ENCODE peak calls at places on chromosomes 12 and 14, in six cellular contexts. M is HCT116, H is K562, F is SK-N-SH, D is GM23338, C is transverse colon. Y is an unnamed sample.

GRCh38 chr12:45914090-45914489 is 76.3 kb downstream of the SCAF11 start:
- DNase-seq in D (peak; percentile 20), C (no peak), F (no peak), H (no peak), M (no peak), Y (no peak)

GRCh38 chr12:92938018-92938417 is 8.9 kb upstream of the EEA1 start:
- DNase-seq in F (no peak), C (no peak), M (no peak), H (no peak), D (no peak), Y (no peak)

GRCh38 chr14:33836203-33836894 is 114.5 kb downstream of the EGLN3 start:
- DNase-seq in F (no peak), H (peak; percentile 38), D (peak; percentile 15), C (no peak), M (no peak), Y (no peak)

GRCh38 chr14:88463318-88463717 is 77.9 kb downstream of the SPATA7 start:
- DNase-seq in F (no peak), C (no peak), M (peak; percentile 12), D (peak; percentile 51), H (peak; percentile 24), Y (no peak)

GRCh38 chr14:101116486-101117130 is 213.1 kb upstream of the RTL1 start:
- DNase-seq in D (no peak), H (no peak), M (no peak), F (no peak), C (no peak), Y (no peak)

GRCh38 chr12:54975272-54975671 is 9.3 kb downstream of the TESPA1 start:
- DNase-seq in H (no peak), D (no peak), F (no peak), M (no peak), C (no peak), Y (no peak)

GRCh38 chr14:99278836-99279235 is 6.8 kb upstream of the BCL11B start:
- DNase-seq in M (no peak), D (no peak), F (no peak), C (no peak), H (no peak), Y (no peak)

GRCh38 chr14:68924392-68925158 is 54.5 kb downstream of the ACTN1 start:
- DNase-seq in M (no peak), F (no peak), D (peak; percentile 13), H (no peak), C (no peak), Y (no peak)

GRCh38 chr14:22871200-22871961 is at the start of gene LRP10:
- DNase-seq in D (peak; percentile 98), F (peak; percentile 93), C (peak; percentile 96), H (peak; percentile 93), M (peak; percentile 85), Y (peak; percentile 97)
- TF ChIP-seq POLR2AphosphoS5 in D (peak; percentile 22), F (peak; percentile 43), C (peak; percentile 86), H (peak; percentile 88), M (peak; percentile 68), Y (peak; percentile 78)

DNA sequence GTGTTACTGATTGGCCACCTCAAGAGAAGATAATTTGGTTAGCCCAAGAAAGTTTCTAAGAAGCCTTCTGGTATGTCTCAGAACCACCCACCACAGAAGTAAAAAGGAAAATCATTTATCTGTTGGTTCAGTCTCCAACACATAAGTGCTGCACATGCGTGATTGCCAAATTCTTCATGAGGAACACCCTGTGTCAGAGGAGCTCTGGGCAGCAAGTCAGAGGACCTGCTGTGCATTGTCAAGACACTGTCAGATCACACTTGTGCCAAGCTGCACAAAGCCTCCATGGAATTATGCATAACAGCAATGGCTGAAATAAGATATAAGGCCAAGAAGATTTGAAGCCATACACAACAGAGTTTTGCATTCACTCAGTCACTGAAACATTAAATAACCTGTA is 1304.7 kb upstream of the FLRT2 start:
- DNase-seq in D (no peak), M (no peak), F (no peak), C (peak; percentile 16), H (no peak), Y (no peak)
- TF ChIP-seq POLR2AphosphoS5 in D (no peak), M (no peak), F (no peak), C (peak; percentile 88), H (no peak), Y (no peak)

GRCh38 chr12:4817813-4818212 is 91.9 kb upstream of the KCNA1 start:
- DNase-seq in M (no peak), F (no peak), C (no peak), H (no peak), D (no peak), Y (no peak)
- TF ChIP-seq POLR2AphosphoS5 in M (no peak), F (no peak), C (no peak), H (no peak), D (no peak), Y (no peak)

GRCh38 chr14:103520657-103521437 is 1.8 kb downstream of the CKB start:
- DNase-seq in M (peak; percentile 53), H (peak; percentile 76), C (peak; percentile 89), D (peak; percentile 84), F (peak; percentile 92), Y (peak; percentile 89)
- TF ChIP-seq POLR2AphosphoS5 in M (peak; percentile 62), H (peak; percentile 14), C (peak; percentile 86), D (no peak), F (peak; percentile 13), Y (peak; percentile 30)

GRCh38 chr14:90536511-90537191 is 139.8 kb downstream of the CALM1 start:
- DNase-seq in D (no peak), F (no peak), M (no peak), C (no peak), H (no peak), Y (no peak)

GRCh38 chr14:90535556-90535930 is 138.7 kb downstream of the CALM1 start:
- DNase-seq in M (no peak), H (no peak), C (no peak), F (no peak), D (no peak), Y (no peak)

GRCh38 chr14:90534838-90535555 is 138.2 kb downstream of the CALM1 start:
- DNase-seq in C (no peak), F (no peak), D (no peak), H (peak; percentile 54), M (no peak), Y (no peak)

GRCh38 chr14:90534091-90534837 is 137.4 kb downstream of the CALM1 start:
- DNase-seq in F (no peak), M (no peak), H (no peak), C (no peak), D (no peak), Y (no peak)

DNA sequence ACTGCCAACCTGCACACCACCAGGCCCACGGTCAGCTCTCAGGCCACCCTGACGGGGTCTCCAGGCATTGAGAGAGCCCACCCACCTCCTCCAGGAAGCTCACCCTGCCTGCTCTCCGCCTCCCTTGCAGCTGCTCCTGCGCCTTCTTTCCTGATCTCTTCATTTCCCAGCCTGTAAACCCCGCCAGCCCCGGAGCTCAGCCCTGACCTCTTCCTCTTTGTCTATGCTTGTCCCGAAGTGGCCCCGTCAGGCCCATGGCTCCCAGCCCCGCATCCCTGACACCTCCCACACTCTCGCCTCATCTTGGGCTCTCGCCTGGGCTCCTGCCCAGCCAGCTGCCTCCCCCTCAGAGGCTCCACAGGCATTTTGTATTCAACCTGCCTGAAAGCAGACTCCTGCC is 139.3 kb downstream of the CALM1 start:
- DNase-seq in D (no peak), C (no peak), F (no peak), H (no peak), M (no peak), Y (peak; percentile 76)
- TF ChIP-seq POLR2AphosphoS5 in D (no peak), C (no peak), F (no peak), H (no peak), M (no peak), Y (no peak)

GRCh38 chr12:122889658-122890561 is 6.0 kb downstream of the VPS37B start:
- DNase-seq in H (no peak), M (no peak), D (no peak), C (no peak), F (no peak), Y (no peak)
- TF ChIP-seq POLR2AphosphoS5 in H (no peak), M (no peak), D (no peak), C (no peak), F (no peak), Y (no peak)

GRCh38 chr12:94596596-94596995 is 53.8 kb downstream of the TMCC3 start:
- DNase-seq in F (no peak), C (no peak), M (no peak), H (no peak), D (no peak), Y (no peak)
- TF ChIP-seq POLR2AphosphoS5 in F (no peak), C (no peak), M (no peak), H (no peak), D (no peak), Y (no peak)

DNA sequence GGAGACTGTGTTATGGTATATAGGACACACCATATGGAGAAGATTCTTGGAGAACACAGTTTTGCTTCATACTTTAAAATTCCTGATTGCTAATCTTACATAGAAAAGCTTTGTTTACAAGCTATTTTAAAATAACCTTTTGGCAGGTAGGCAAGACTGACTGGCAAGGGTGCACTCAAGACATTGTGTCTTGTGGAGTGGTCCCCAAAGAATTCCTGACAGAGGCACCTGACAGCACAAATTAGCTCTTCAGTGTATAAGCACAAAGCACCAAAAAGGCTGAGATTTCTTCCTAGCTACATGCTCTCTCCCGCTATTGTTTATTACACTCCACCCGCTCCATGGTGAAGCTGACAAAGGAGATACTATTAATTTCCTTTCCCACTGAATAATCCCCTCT is 139.3 kb downstream of the MON2 start:
- DNase-seq in M (no peak), H (no peak), D (no peak), C (no peak), F (no peak), Y (no peak)
- TF ChIP-seq POLR2AphosphoS5 in M (no peak), H (no peak), D (no peak), C (no peak), F (no peak), Y (no peak)

GRCh38 chr12:15188136-15188535 is 33.1 kb downstream of the RERG start:
- DNase-seq in D (no peak), C (no peak), M (no peak), H (no peak), F (no peak), Y (no peak)

GRCh38 chr12:15186593-15186992 is 34.6 kb downstream of the RERG start:
- DNase-seq in C (no peak), F (peak; percentile 13), D (no peak), H (no peak), M (no peak), Y (no peak)

GRCh38 chr12:15180975-15181683 is 40.1 kb downstream of the RERG start:
- DNase-seq in D (no peak), M (no peak), H (no peak), F (no peak), C (no peak), Y (no peak)

GRCh38 chr12:15180325-15180724 is 40.9 kb downstream of the RERG start:
- DNase-seq in D (no peak), C (no peak), F (no peak), H (no peak), M (no peak), Y (no peak)

DNA sequence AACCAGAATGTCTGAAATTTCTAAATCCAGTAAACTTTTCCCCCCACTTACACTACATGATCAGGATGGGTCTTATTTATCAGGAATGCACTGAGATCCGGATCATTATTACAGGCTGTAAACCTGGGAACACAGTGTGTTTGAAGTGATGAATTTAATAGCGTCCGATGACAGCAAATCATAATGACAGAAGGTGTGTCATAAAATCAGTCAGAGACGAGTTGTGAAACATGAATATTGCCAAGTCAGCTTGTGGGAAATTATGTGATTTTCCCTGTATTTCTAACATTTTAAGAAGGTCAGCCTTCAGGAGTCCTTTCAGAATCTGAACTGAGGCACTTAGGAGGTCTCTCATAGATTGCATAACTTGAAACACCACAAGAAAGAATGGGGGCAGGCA is 36.7 kb downstream of the RERG start:
- DNase-seq in C (no peak), H (no peak), F (no peak), D (no peak), M (no peak), Y (no peak)
- TF ChIP-seq POLR2AphosphoS5 in C (no peak), H (no peak), F (no peak), D (no peak), M (no peak), Y (no peak)

Y was measured in upper lobe of left lung.